ENCODE peak calls at places on chromosomes 16 and 17, in eight cellular contexts. One of them, this sample, is unnamed. For H3K27me3, the result is how much of the 10 kb centered on the place peaks cover.

GRCh38 chr16:88856122-88856827 is 472 bp downstream of the GALNS start:
- DNase-seq in CD4-positive, alpha-beta T cell: no peak
- DNase-seq in heart right ventricle: no peak
- DNase-seq in HL-60: no peak
- DNase-seq in BE2C: no peak
- DNase-seq in brain microvascular endothelial cell: no peak
- DNase-seq in psoas muscle: peak
- DNase-seq in HCT116: no peak
- DNase-seq in this sample: peak

GRCh38 chr16:28326881-28327610 is 34.7 kb downstream of the SBK1 start:
- DNase-seq in HCT116: peak
- DNase-seq in CD4-positive, alpha-beta T cell: peak
- DNase-seq in heart right ventricle: peak
- DNase-seq in HL-60: peak
- DNase-seq in brain microvascular endothelial cell: peak
- DNase-seq in psoas muscle: no peak
- DNase-seq in BE2C: peak
- DNase-seq in this sample: peak

GRCh38 chr16:12323007-12323699 is 346.6 kb downstream of the SNX29 start:
- DNase-seq in CD4-positive, alpha-beta T cell: no peak
- DNase-seq in HL-60: no peak
- DNase-seq in brain microvascular endothelial cell: no peak
- DNase-seq in psoas muscle: no peak
- DNase-seq in BE2C: no peak
- DNase-seq in heart right ventricle: no peak
- DNase-seq in HCT116: no peak
- DNase-seq in this sample: no peak

GRCh38 chr17:28492352-28493310 is 13.5 kb upstream of the FOXN1 start:
- DNase-seq in CD4-positive, alpha-beta T cell: no peak
- DNase-seq in HCT116: no peak
- DNase-seq in heart right ventricle: no peak
- DNase-seq in psoas muscle: no peak
- DNase-seq in HL-60: no peak
- DNase-seq in brain microvascular endothelial cell: no peak
- DNase-seq in BE2C: no peak
- DNase-seq in this sample: no peak

GRCh38 chr16:351804-352520 is 561 bp downstream of the AXIN1 start:
- DNase-seq in CD4-positive, alpha-beta T cell: no peak
- DNase-seq in BE2C: no peak
- DNase-seq in HL-60: no peak
- DNase-seq in brain microvascular endothelial cell: no peak
- DNase-seq in heart right ventricle: no peak
- DNase-seq in HCT116: no peak
- DNase-seq in psoas muscle: peak
- DNase-seq in this sample: no peak

GRCh38 chr16:3650631-3651265 is 3.7 kb upstream of the DNASE1 start:
- DNase-seq in CD4-positive, alpha-beta T cell: no peak
- DNase-seq in heart right ventricle: no peak
- DNase-seq in brain microvascular endothelial cell: no peak
- DNase-seq in BE2C: no peak
- DNase-seq in HL-60: no peak
- DNase-seq in psoas muscle: no peak
- DNase-seq in HCT116: no peak
- DNase-seq in this sample: no peak

GRCh38 chr17:7438656-7439460 is 454 bp upstream of the FGF11 start:
- DNase-seq in HL-60: no peak
- DNase-seq in psoas muscle: no peak
- DNase-seq in HCT116: no peak
- DNase-seq in CD4-positive, alpha-beta T cell: no peak
- DNase-seq in brain microvascular endothelial cell: no peak
- DNase-seq in BE2C: no peak
- DNase-seq in heart right ventricle: no peak
- DNase-seq in this sample: no peak

GRCh38 chr17:61005358-61005757 is 327.7 kb downstream of the BCAS3 start:
- DNase-seq in psoas muscle: no peak
- DNase-seq in CD4-positive, alpha-beta T cell: no peak
- DNase-seq in HCT116: no peak
- DNase-seq in HL-60: no peak
- DNase-seq in BE2C: no peak
- DNase-seq in brain microvascular endothelial cell: peak
- DNase-seq in heart right ventricle: peak
- DNase-seq in this sample: no peak

GRCh38 chr16:22787456-22788189 is 26.3 kb upstream of the HS3ST2 start:
- DNase-seq in BE2C: peak
- DNase-seq in psoas muscle: no peak
- DNase-seq in CD4-positive, alpha-beta T cell: no peak
- DNase-seq in HL-60: peak
- DNase-seq in brain microvascular endothelial cell: no peak
- DNase-seq in heart right ventricle: no peak
- DNase-seq in HCT116: no peak
- DNase-seq in this sample: no peak

GRCh38 chr17:74295625-74296547 is 21.9 kb downstream of the DNAI2 start:
- DNase-seq in HL-60: no peak
- DNase-seq in BE2C: no peak
- DNase-seq in brain microvascular endothelial cell: no peak
- DNase-seq in heart right ventricle: peak
- DNase-seq in CD4-positive, alpha-beta T cell: no peak
- DNase-seq in psoas muscle: no peak
- DNase-seq in HCT116: no peak
- DNase-seq in this sample: no peak

GRCh38 chr17:40806131-40806530 is 6.4 kb upstream of the KRT28 start:
- DNase-seq in BE2C: no peak
- DNase-seq in HCT116: no peak
- DNase-seq in CD4-positive, alpha-beta T cell: no peak
- DNase-seq in brain microvascular endothelial cell: no peak
- DNase-seq in psoas muscle: no peak
- DNase-seq in heart right ventricle: no peak
- DNase-seq in HL-60: no peak
- DNase-seq in this sample: no peak

GRCh38 chr17:32518856-32519768 is 32.3 kb downstream of the CDK5R1 start:
- DNase-seq in BE2C: peak
- DNase-seq in HL-60: no peak
- DNase-seq in HCT116: no peak
- DNase-seq in psoas muscle: peak
- DNase-seq in heart right ventricle: peak
- DNase-seq in brain microvascular endothelial cell: no peak
- DNase-seq in CD4-positive, alpha-beta T cell: peak
- DNase-seq in this sample: no peak

GRCh38 chr16:46638947-46639925 is 18.1 kb upstream of the SHCBP1 start:
- DNase-seq in BE2C: no peak
- DNase-seq in CD4-positive, alpha-beta T cell: no peak
- DNase-seq in psoas muscle: no peak
- DNase-seq in HL-60: no peak
- DNase-seq in HCT116: no peak
- DNase-seq in brain microvascular endothelial cell: peak
- DNase-seq in heart right ventricle: no peak
- DNase-seq in this sample: no peak

GRCh38 chr16:31009120-31009519 is 1.3 kb downstream of the STX1B start:
- DNase-seq in heart right ventricle: no peak
- DNase-seq in BE2C: no peak
- DNase-seq in brain microvascular endothelial cell: no peak
- DNase-seq in HCT116: no peak
- DNase-seq in HL-60: no peak
- DNase-seq in CD4-positive, alpha-beta T cell: no peak
- DNase-seq in psoas muscle: no peak
- DNase-seq in this sample: no peak

GRCh38 chr16:31010943-31011342 is 505 bp upstream of the STX1B start:
- DNase-seq in HL-60: no peak
- DNase-seq in CD4-positive, alpha-beta T cell: no peak
- DNase-seq in BE2C: no peak
- DNase-seq in brain microvascular endothelial cell: no peak
- DNase-seq in HCT116: no peak
- DNase-seq in psoas muscle: no peak
- DNase-seq in heart right ventricle: no peak
- DNase-seq in this sample: no peak

GRCh38 chr16:31010539-31010938 is at the start of gene STX1B:
- DNase-seq in brain microvascular endothelial cell: no peak
- DNase-seq in HL-60: no peak
- DNase-seq in heart right ventricle: no peak
- DNase-seq in BE2C: peak
- DNase-seq in CD4-positive, alpha-beta T cell: peak
- DNase-seq in HCT116: no peak
- DNase-seq in psoas muscle: no peak
- DNase-seq in this sample: no peak

GRCh38 chr16:31008154-31008950 is 2.1 kb downstream of the STX1B start:
- DNase-seq in HL-60: no peak
- DNase-seq in heart right ventricle: no peak
- DNase-seq in brain microvascular endothelial cell: peak
- DNase-seq in BE2C: no peak
- DNase-seq in psoas muscle: no peak
- DNase-seq in CD4-positive, alpha-beta T cell: no peak
- DNase-seq in HCT116: no peak
- DNase-seq in this sample: no peak

GRCh38 chr16:31009894-31010293 is 544 bp downstream of the STX1B start:
- DNase-seq in psoas muscle: no peak
- DNase-seq in HL-60: no peak
- DNase-seq in brain microvascular endothelial cell: no peak
- DNase-seq in HCT116: no peak
- DNase-seq in BE2C: no peak
- DNase-seq in CD4-positive, alpha-beta T cell: no peak
- DNase-seq in heart right ventricle: no peak
- DNase-seq in this sample: no peak
- TF ChIP-seq CTCF in psoas muscle: no peak
- TF ChIP-seq CTCF in HL-60: no peak
- TF ChIP-seq CTCF in brain microvascular endothelial cell: peak
- TF ChIP-seq CTCF in HCT116: no peak
- TF ChIP-seq CTCF in BE2C: no peak
- TF ChIP-seq CTCF in CD4-positive, alpha-beta T cell: no peak
- TF ChIP-seq CTCF in heart right ventricle: no peak
- TF ChIP-seq CTCF in this sample: no peak

GRCh38 chr17:30235386-30236296 is at the start of gene SLC6A4:
- DNase-seq in brain microvascular endothelial cell: no peak
- DNase-seq in psoas muscle: no peak
- DNase-seq in heart right ventricle: no peak
- DNase-seq in HL-60: no peak
- DNase-seq in HCT116: no peak
- DNase-seq in CD4-positive, alpha-beta T cell: no peak
- DNase-seq in BE2C: no peak
- DNase-seq in this sample: peak
- H3K27me3 ChIP-seq in brain microvascular endothelial cell: under half
- H3K27me3 ChIP-seq in psoas muscle: under half
- H3K27me3 ChIP-seq in heart right ventricle: half or more
- H3K27me3 ChIP-seq in HL-60: under half
- H3K27me3 ChIP-seq in HCT116: under half
- H3K27me3 ChIP-seq in CD4-positive, alpha-beta T cell: half or more
- H3K27me3 ChIP-seq in BE2C: under half
- H3K27me3 ChIP-seq in this sample: under half

DNA sequence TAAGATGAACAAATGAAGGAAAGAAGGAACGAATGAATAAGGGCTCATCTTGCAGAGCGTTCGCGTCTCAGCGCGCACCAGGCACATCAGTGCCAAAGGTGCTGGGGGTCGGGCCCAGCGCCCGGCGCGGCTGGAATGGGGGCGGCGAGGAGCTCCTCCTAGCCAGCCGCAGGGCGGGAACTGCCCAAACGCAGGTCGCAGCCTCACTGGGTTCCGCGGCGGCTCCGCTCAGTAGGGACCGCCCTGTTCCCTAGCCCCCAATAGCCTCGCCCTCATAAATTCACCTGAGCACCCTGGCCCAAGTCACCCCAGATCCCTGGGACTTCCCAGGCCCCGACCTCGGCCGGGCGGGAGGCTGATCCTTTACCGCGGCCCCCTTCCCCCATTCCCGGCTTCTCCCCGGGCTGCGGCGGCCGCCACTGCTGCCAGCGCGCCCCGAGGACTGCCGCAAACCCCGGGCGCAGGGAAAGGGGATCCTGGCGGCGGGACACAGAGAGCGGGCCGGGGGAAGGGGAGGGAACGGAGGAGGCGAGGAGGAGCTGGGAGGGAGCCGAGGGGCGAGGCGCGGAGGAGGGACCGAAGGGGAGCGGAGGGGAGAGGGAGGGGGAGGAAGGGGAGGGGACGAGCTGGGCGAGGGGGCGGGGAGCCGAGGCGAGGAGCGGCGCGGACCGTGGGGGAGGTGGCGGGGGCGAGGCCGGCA is 377 bp upstream of the CRHR1 start:
- DNase-seq in HL-60: no peak
- DNase-seq in heart right ventricle: peak
- DNase-seq in HCT116: no peak
- DNase-seq in brain microvascular endothelial cell: no peak
- DNase-seq in BE2C: peak
- DNase-seq in CD4-positive, alpha-beta T cell: no peak
- DNase-seq in psoas muscle: peak
- DNase-seq in this sample: peak
- TF ChIP-seq CTCF in HL-60: no peak
- TF ChIP-seq CTCF in heart right ventricle: no peak
- TF ChIP-seq CTCF in HCT116: no peak
- TF ChIP-seq CTCF in brain microvascular endothelial cell: no peak
- TF ChIP-seq CTCF in BE2C: no peak
- TF ChIP-seq CTCF in CD4-positive, alpha-beta T cell: no peak
- TF ChIP-seq CTCF in psoas muscle: no peak
- TF ChIP-seq CTCF in this sample: no peak

GRCh38 chr16:70768205-70768580 is 32.8 kb downstream of the VAC14 start:
- DNase-seq in HCT116: no peak
- DNase-seq in CD4-positive, alpha-beta T cell: no peak
- DNase-seq in psoas muscle: no peak
- DNase-seq in brain microvascular endothelial cell: no peak
- DNase-seq in BE2C: no peak
- DNase-seq in HL-60: no peak
- DNase-seq in heart right ventricle: no peak
- DNase-seq in this sample: no peak

GRCh38 chr16:70769131-70769530 is 31.8 kb downstream of the VAC14 start:
- DNase-seq in heart right ventricle: no peak
- DNase-seq in HL-60: no peak
- DNase-seq in BE2C: no peak
- DNase-seq in HCT116: no peak
- DNase-seq in CD4-positive, alpha-beta T cell: no peak
- DNase-seq in brain microvascular endothelial cell: no peak
- DNase-seq in psoas muscle: no peak
- DNase-seq in this sample: no peak

GRCh38 chr16:70770968-70771552 is 29.9 kb downstream of the VAC14 start:
- DNase-seq in CD4-positive, alpha-beta T cell: peak
- DNase-seq in HCT116: peak
- DNase-seq in heart right ventricle: peak
- DNase-seq in HL-60: peak
- DNase-seq in brain microvascular endothelial cell: peak
- DNase-seq in BE2C: peak
- DNase-seq in psoas muscle: peak
- DNase-seq in this sample: peak

GRCh38 chr16:70770291-70770967 is 30.5 kb downstream of the VAC14 start:
- DNase-seq in psoas muscle: no peak
- DNase-seq in HCT116: no peak
- DNase-seq in heart right ventricle: no peak
- DNase-seq in brain microvascular endothelial cell: no peak
- DNase-seq in HL-60: no peak
- DNase-seq in BE2C: no peak
- DNase-seq in CD4-positive, alpha-beta T cell: no peak
- DNase-seq in this sample: no peak

GRCh38 chr16:70769761-70770160 is 31.2 kb downstream of the VAC14 start:
- DNase-seq in HCT116: no peak
- DNase-seq in CD4-positive, alpha-beta T cell: no peak
- DNase-seq in psoas muscle: no peak
- DNase-seq in heart right ventricle: no peak
- DNase-seq in BE2C: no peak
- DNase-seq in HL-60: no peak
- DNase-seq in brain microvascular endothelial cell: no peak
- DNase-seq in this sample: no peak
- H3K27me3 ChIP-seq in HCT116: under half
- H3K27me3 ChIP-seq in CD4-positive, alpha-beta T cell: under half
- H3K27me3 ChIP-seq in psoas muscle: under half
- H3K27me3 ChIP-seq in heart right ventricle: under half
- H3K27me3 ChIP-seq in BE2C: under half
- H3K27me3 ChIP-seq in HL-60: under half
- H3K27me3 ChIP-seq in brain microvascular endothelial cell: under half
- H3K27me3 ChIP-seq in this sample: under half

This sample was measured in Caco-2.